ENCODE peak calls at places on chromosomes 3 and 15, in eight cellular contexts. One of them, this sample, is unnamed.

GRCh38 chr3:187870360-187871203 is 125.3 kb upstream of the BCL6 start:
- DNase-seq in NCI-H748 treated with DMSO at 0.1 percent for 48 hours: no peak
- DNase-seq in AML-193: no peak
- DNase-seq in caudate nucleus: no peak
- DNase-seq in mammary epithelial cell: no peak
- DNase-seq in activated naive CD8-positive, alpha-beta T cell treated with anti-CD3 and anti-CD28 coated beads for 36 hours: peak
- DNase-seq in left cardiac atrium: no peak
- DNase-seq in amygdala: no peak
- DNase-seq in this sample: no peak

GRCh38 chr3:13411186-13411860 is 8.8 kb downstream of the NUP210 start:
- DNase-seq in AML-193: no peak
- DNase-seq in NCI-H748 treated with DMSO at 0.1 percent for 48 hours: no peak
- DNase-seq in activated naive CD8-positive, alpha-beta T cell treated with anti-CD3 and anti-CD28 coated beads for 36 hours: no peak
- DNase-seq in caudate nucleus: no peak
- DNase-seq in left cardiac atrium: no peak
- DNase-seq in amygdala: no peak
- DNase-seq in mammary epithelial cell: no peak
- DNase-seq in this sample: no peak

GRCh38 chr3:64859625-64860590 is 172.1 kb upstream of the ADAMTS9 start:
- DNase-seq in activated naive CD8-positive, alpha-beta T cell treated with anti-CD3 and anti-CD28 coated beads for 36 hours: no peak
- DNase-seq in mammary epithelial cell: no peak
- DNase-seq in NCI-H748 treated with DMSO at 0.1 percent for 48 hours: no peak
- DNase-seq in caudate nucleus: no peak
- DNase-seq in left cardiac atrium: no peak
- DNase-seq in AML-193: no peak
- DNase-seq in amygdala: no peak
- DNase-seq in this sample: no peak

GRCh38 chr3:195558602-195559001 is 15.5 kb upstream of the PPP1R2 start:
- DNase-seq in activated naive CD8-positive, alpha-beta T cell treated with anti-CD3 and anti-CD28 coated beads for 36 hours: no peak
- DNase-seq in mammary epithelial cell: peak
- DNase-seq in amygdala: no peak
- DNase-seq in AML-193: peak
- DNase-seq in caudate nucleus: no peak
- DNase-seq in NCI-H748 treated with DMSO at 0.1 percent for 48 hours: peak
- DNase-seq in left cardiac atrium: no peak
- DNase-seq in this sample: no peak

GRCh38 chr3:11312139-11312538 is 39.9 kb downstream of the ATG7 start:
- DNase-seq in NCI-H748 treated with DMSO at 0.1 percent for 48 hours: no peak
- DNase-seq in mammary epithelial cell: no peak
- DNase-seq in activated naive CD8-positive, alpha-beta T cell treated with anti-CD3 and anti-CD28 coated beads for 36 hours: no peak
- DNase-seq in AML-193: no peak
- DNase-seq in left cardiac atrium: no peak
- DNase-seq in caudate nucleus: no peak
- DNase-seq in amygdala: no peak
- DNase-seq in this sample: no peak

GRCh38 chr3:146037697-146038096 is 123.3 kb downstream of the PLOD2 start:
- DNase-seq in mammary epithelial cell: no peak
- DNase-seq in amygdala: no peak
- DNase-seq in NCI-H748 treated with DMSO at 0.1 percent for 48 hours: no peak
- DNase-seq in activated naive CD8-positive, alpha-beta T cell treated with anti-CD3 and anti-CD28 coated beads for 36 hours: no peak
- DNase-seq in caudate nucleus: no peak
- DNase-seq in AML-193: no peak
- DNase-seq in left cardiac atrium: no peak
- DNase-seq in this sample: no peak

GRCh38 chr3:16936233-16936632 is 51.5 kb downstream of the PLCL2 start:
- DNase-seq in mammary epithelial cell: no peak
- DNase-seq in caudate nucleus: no peak
- DNase-seq in amygdala: no peak
- DNase-seq in AML-193: no peak
- DNase-seq in activated naive CD8-positive, alpha-beta T cell treated with anti-CD3 and anti-CD28 coated beads for 36 hours: no peak
- DNase-seq in left cardiac atrium: no peak
- DNase-seq in NCI-H748 treated with DMSO at 0.1 percent for 48 hours: no peak
- DNase-seq in this sample: no peak

GRCh38 chr3:14921034-14921616 is 26.3 kb upstream of the NR2C2 start:
- DNase-seq in caudate nucleus: peak
- DNase-seq in AML-193: peak
- DNase-seq in NCI-H748 treated with DMSO at 0.1 percent for 48 hours: peak
- DNase-seq in left cardiac atrium: peak
- DNase-seq in amygdala: peak
- DNase-seq in activated naive CD8-positive, alpha-beta T cell treated with anti-CD3 and anti-CD28 coated beads for 36 hours: peak
- DNase-seq in mammary epithelial cell: peak
- DNase-seq in this sample: peak

GRCh38 chr3:51927095-51927977 is 14.4 kb downstream of the RRP9 start:
- DNase-seq in left cardiac atrium: no peak
- DNase-seq in NCI-H748 treated with DMSO at 0.1 percent for 48 hours: no peak
- DNase-seq in AML-193: no peak
- DNase-seq in caudate nucleus: no peak
- DNase-seq in mammary epithelial cell: no peak
- DNase-seq in activated naive CD8-positive, alpha-beta T cell treated with anti-CD3 and anti-CD28 coated beads for 36 hours: no peak
- DNase-seq in amygdala: no peak
- DNase-seq in this sample: no peak

GRCh38 chr3:111598552-111598951 is 3.4 kb upstream of the ZBED2 start:
- DNase-seq in activated naive CD8-positive, alpha-beta T cell treated with anti-CD3 and anti-CD28 coated beads for 36 hours: no peak
- DNase-seq in mammary epithelial cell: no peak
- DNase-seq in NCI-H748 treated with DMSO at 0.1 percent for 48 hours: no peak
- DNase-seq in amygdala: no peak
- DNase-seq in caudate nucleus: no peak
- DNase-seq in AML-193: no peak
- DNase-seq in left cardiac atrium: no peak
- DNase-seq in this sample: no peak

GRCh38 chr3:190780524-190780923 is 82.0 kb downstream of the GMNC start:
- DNase-seq in amygdala: no peak
- DNase-seq in left cardiac atrium: no peak
- DNase-seq in mammary epithelial cell: no peak
- DNase-seq in caudate nucleus: no peak
- DNase-seq in AML-193: no peak
- DNase-seq in activated naive CD8-positive, alpha-beta T cell treated with anti-CD3 and anti-CD28 coated beads for 36 hours: no peak
- DNase-seq in NCI-H748 treated with DMSO at 0.1 percent for 48 hours: no peak
- DNase-seq in this sample: no peak

GRCh38 chr3:29057326-29057725 is 223.5 kb upstream of the RBMS3 start:
- DNase-seq in activated naive CD8-positive, alpha-beta T cell treated with anti-CD3 and anti-CD28 coated beads for 36 hours: no peak
- DNase-seq in mammary epithelial cell: peak
- DNase-seq in AML-193: no peak
- DNase-seq in caudate nucleus: no peak
- DNase-seq in NCI-H748 treated with DMSO at 0.1 percent for 48 hours: no peak
- DNase-seq in left cardiac atrium: no peak
- DNase-seq in amygdala: no peak
- DNase-seq in this sample: no peak

GRCh38 chr3:129888739-129889138 is 4.8 kb downstream of the TMCC1 start:
- DNase-seq in activated naive CD8-positive, alpha-beta T cell treated with anti-CD3 and anti-CD28 coated beads for 36 hours: no peak
- DNase-seq in AML-193: no peak
- DNase-seq in NCI-H748 treated with DMSO at 0.1 percent for 48 hours: no peak
- DNase-seq in mammary epithelial cell: peak
- DNase-seq in left cardiac atrium: no peak
- DNase-seq in amygdala: no peak
- DNase-seq in caudate nucleus: no peak
- DNase-seq in this sample: no peak

GRCh38 chr15:43286074-43286473 is 19.3 kb upstream of the TGM5 start:
- DNase-seq in caudate nucleus: no peak
- DNase-seq in mammary epithelial cell: no peak
- DNase-seq in amygdala: no peak
- DNase-seq in left cardiac atrium: no peak
- DNase-seq in AML-193: no peak
- DNase-seq in NCI-H748 treated with DMSO at 0.1 percent for 48 hours: no peak
- DNase-seq in activated naive CD8-positive, alpha-beta T cell treated with anti-CD3 and anti-CD28 coated beads for 36 hours: no peak
- DNase-seq in this sample: no peak

GRCh38 chr3:39126532-39127071 is 19.1 kb downstream of the TTC21A start:
- DNase-seq in amygdala: no peak
- DNase-seq in caudate nucleus: no peak
- DNase-seq in mammary epithelial cell: peak
- DNase-seq in activated naive CD8-positive, alpha-beta T cell treated with anti-CD3 and anti-CD28 coated beads for 36 hours: no peak
- DNase-seq in AML-193: peak
- DNase-seq in NCI-H748 treated with DMSO at 0.1 percent for 48 hours: no peak
- DNase-seq in left cardiac atrium: peak
- DNase-seq in this sample: no peak

GRCh38 chr3:143070977-143071551 is 48.5 kb upstream of the CHST2 start:
- DNase-seq in caudate nucleus: no peak
- DNase-seq in NCI-H748 treated with DMSO at 0.1 percent for 48 hours: no peak
- DNase-seq in activated naive CD8-positive, alpha-beta T cell treated with anti-CD3 and anti-CD28 coated beads for 36 hours: no peak
- DNase-seq in left cardiac atrium: no peak
- DNase-seq in mammary epithelial cell: peak
- DNase-seq in AML-193: no peak
- DNase-seq in amygdala: no peak
- DNase-seq in this sample: no peak

GRCh38 chr15:41969851-41970431 is 2.4 kb downstream of the EHD4 start:
- DNase-seq in AML-193: no peak
- DNase-seq in left cardiac atrium: no peak
- DNase-seq in mammary epithelial cell: peak
- DNase-seq in NCI-H748 treated with DMSO at 0.1 percent for 48 hours: no peak
- DNase-seq in activated naive CD8-positive, alpha-beta T cell treated with anti-CD3 and anti-CD28 coated beads for 36 hours: peak
- DNase-seq in caudate nucleus: no peak
- DNase-seq in amygdala: no peak
- DNase-seq in this sample: no peak

GRCh38 chr3:131555456-131555855 is 52.7 kb upstream of the MRPL3 start:
- DNase-seq in NCI-H748 treated with DMSO at 0.1 percent for 48 hours: no peak
- DNase-seq in activated naive CD8-positive, alpha-beta T cell treated with anti-CD3 and anti-CD28 coated beads for 36 hours: no peak
- DNase-seq in amygdala: no peak
- DNase-seq in caudate nucleus: no peak
- DNase-seq in left cardiac atrium: no peak
- DNase-seq in AML-193: no peak
- DNase-seq in mammary epithelial cell: peak
- DNase-seq in this sample: no peak

GRCh38 chr3:39541917-39542329 is 74.4 kb downstream of the MOBP start:
- DNase-seq in mammary epithelial cell: no peak
- DNase-seq in caudate nucleus: no peak
- DNase-seq in amygdala: no peak
- DNase-seq in NCI-H748 treated with DMSO at 0.1 percent for 48 hours: peak
- DNase-seq in activated naive CD8-positive, alpha-beta T cell treated with anti-CD3 and anti-CD28 coated beads for 36 hours: no peak
- DNase-seq in AML-193: peak
- DNase-seq in left cardiac atrium: no peak
- DNase-seq in this sample: no peak

GRCh38 chr3:150762662-150763121 is 277 bp downstream of the SIAH2 start:
- DNase-seq in caudate nucleus: no peak
- DNase-seq in activated naive CD8-positive, alpha-beta T cell treated with anti-CD3 and anti-CD28 coated beads for 36 hours: no peak
- DNase-seq in mammary epithelial cell: no peak
- DNase-seq in NCI-H748 treated with DMSO at 0.1 percent for 48 hours: no peak
- DNase-seq in amygdala: no peak
- DNase-seq in left cardiac atrium: no peak
- DNase-seq in AML-193: peak
- DNase-seq in this sample: no peak

GRCh38 chr3:71450985-71451560 is 132.5 kb downstream of the FOXP1 start:
- DNase-seq in left cardiac atrium: no peak
- DNase-seq in NCI-H748 treated with DMSO at 0.1 percent for 48 hours: no peak
- DNase-seq in AML-193: peak
- DNase-seq in caudate nucleus: no peak
- DNase-seq in amygdala: no peak
- DNase-seq in mammary epithelial cell: no peak
- DNase-seq in activated naive CD8-positive, alpha-beta T cell treated with anti-CD3 and anti-CD28 coated beads for 36 hours: no peak
- DNase-seq in this sample: no peak

GRCh38 chr3:74465652-74466415 is 148.6 kb downstream of the CNTN3 start:
- DNase-seq in amygdala: no peak
- DNase-seq in left cardiac atrium: no peak
- DNase-seq in activated naive CD8-positive, alpha-beta T cell treated with anti-CD3 and anti-CD28 coated beads for 36 hours: no peak
- DNase-seq in AML-193: no peak
- DNase-seq in caudate nucleus: no peak
- DNase-seq in NCI-H748 treated with DMSO at 0.1 percent for 48 hours: no peak
- DNase-seq in mammary epithelial cell: peak
- DNase-seq in this sample: no peak

GRCh38 chr15:38455096-38455495 is 1.2 kb downstream of the FAM98B start:
- DNase-seq in activated naive CD8-positive, alpha-beta T cell treated with anti-CD3 and anti-CD28 coated beads for 36 hours: no peak
- DNase-seq in left cardiac atrium: no peak
- DNase-seq in AML-193: no peak
- DNase-seq in caudate nucleus: no peak
- DNase-seq in NCI-H748 treated with DMSO at 0.1 percent for 48 hours: no peak
- DNase-seq in mammary epithelial cell: no peak
- DNase-seq in amygdala: no peak
- DNase-seq in this sample: no peak

GRCh38 chr15:51172190-51172589 is 77.5 kb upstream of the TNFAIP8L3 start:
- DNase-seq in caudate nucleus: no peak
- DNase-seq in NCI-H748 treated with DMSO at 0.1 percent for 48 hours: no peak
- DNase-seq in left cardiac atrium: no peak
- DNase-seq in amygdala: no peak
- DNase-seq in activated naive CD8-positive, alpha-beta T cell treated with anti-CD3 and anti-CD28 coated beads for 36 hours: no peak
- DNase-seq in AML-193: no peak
- DNase-seq in mammary epithelial cell: no peak
- DNase-seq in this sample: no peak

GRCh38 chr3:170714151-170714550 is 128.3 kb upstream of the SLC7A14 start:
- DNase-seq in mammary epithelial cell: peak
- DNase-seq in left cardiac atrium: no peak
- DNase-seq in amygdala: no peak
- DNase-seq in AML-193: no peak
- DNase-seq in caudate nucleus: no peak
- DNase-seq in activated naive CD8-positive, alpha-beta T cell treated with anti-CD3 and anti-CD28 coated beads for 36 hours: no peak
- DNase-seq in NCI-H748 treated with DMSO at 0.1 percent for 48 hours: no peak
- DNase-seq in this sample: no peak

GRCh38 chr3:161393310-161393709 is 22.0 kb upstream of the SPTSSB start:
- DNase-seq in NCI-H748 treated with DMSO at 0.1 percent for 48 hours: no peak
- DNase-seq in mammary epithelial cell: no peak
- DNase-seq in amygdala: no peak
- DNase-seq in caudate nucleus: no peak
- DNase-seq in activated naive CD8-positive, alpha-beta T cell treated with anti-CD3 and anti-CD28 coated beads for 36 hours: no peak
- DNase-seq in AML-193: no peak
- DNase-seq in left cardiac atrium: no peak
- DNase-seq in this sample: no peak

GRCh38 chr15:96560246-96560895 is 229.9 kb downstream of the NR2F2 start:
- DNase-seq in amygdala: no peak
- DNase-seq in NCI-H748 treated with DMSO at 0.1 percent for 48 hours: no peak
- DNase-seq in left cardiac atrium: no peak
- DNase-seq in AML-193: no peak
- DNase-seq in activated naive CD8-positive, alpha-beta T cell treated with anti-CD3 and anti-CD28 coated beads for 36 hours: no peak
- DNase-seq in mammary epithelial cell: peak
- DNase-seq in caudate nucleus: no peak
- DNase-seq in this sample: no peak

GRCh38 chr3:65830948-65831732 is 207.6 kb downstream of the MAGI1 start:
- DNase-seq in NCI-H748 treated with DMSO at 0.1 percent for 48 hours: no peak
- DNase-seq in caudate nucleus: no peak
- DNase-seq in amygdala: no peak
- DNase-seq in AML-193: no peak
- DNase-seq in mammary epithelial cell: no peak
- DNase-seq in left cardiac atrium: no peak
- DNase-seq in activated naive CD8-positive, alpha-beta T cell treated with anti-CD3 and anti-CD28 coated beads for 36 hours: no peak
- DNase-seq in this sample: no peak

GRCh38 chr15:89136818-89137772 is 48.8 kb downstream of the ABHD2 start:
- DNase-seq in AML-193: no peak
- DNase-seq in caudate nucleus: no peak
- DNase-seq in NCI-H748 treated with DMSO at 0.1 percent for 48 hours: no peak
- DNase-seq in activated naive CD8-positive, alpha-beta T cell treated with anti-CD3 and anti-CD28 coated beads for 36 hours: no peak
- DNase-seq in mammary epithelial cell: no peak
- DNase-seq in left cardiac atrium: peak
- DNase-seq in amygdala: no peak
- DNase-seq in this sample: no peak

GRCh38 chr15:35669457-35670045 is 123.6 kb upstream of the DPH6 start:
- DNase-seq in AML-193: no peak
- DNase-seq in caudate nucleus: no peak
- DNase-seq in activated naive CD8-positive, alpha-beta T cell treated with anti-CD3 and anti-CD28 coated beads for 36 hours: no peak
- DNase-seq in left cardiac atrium: no peak
- DNase-seq in NCI-H748 treated with DMSO at 0.1 percent for 48 hours: no peak
- DNase-seq in amygdala: no peak
- DNase-seq in mammary epithelial cell: peak
- DNase-seq in this sample: no peak

GRCh38 chr15:69679623-69680228 is 227.1 kb downstream of the RPLP1 start:
- DNase-seq in NCI-H748 treated with DMSO at 0.1 percent for 48 hours: no peak
- DNase-seq in left cardiac atrium: no peak
- DNase-seq in amygdala: no peak
- DNase-seq in AML-193: no peak
- DNase-seq in mammary epithelial cell: no peak
- DNase-seq in activated naive CD8-positive, alpha-beta T cell treated with anti-CD3 and anti-CD28 coated beads for 36 hours: peak
- DNase-seq in caudate nucleus: no peak
- DNase-seq in this sample: no peak

GRCh38 chr3:39849992-39850706 is 40.7 kb downstream of the MYRIP start:
- DNase-seq in left cardiac atrium: no peak
- DNase-seq in activated naive CD8-positive, alpha-beta T cell treated with anti-CD3 and anti-CD28 coated beads for 36 hours: no peak
- DNase-seq in mammary epithelial cell: no peak
- DNase-seq in caudate nucleus: no peak
- DNase-seq in amygdala: no peak
- DNase-seq in NCI-H748 treated with DMSO at 0.1 percent for 48 hours: peak
- DNase-seq in AML-193: peak
- DNase-seq in this sample: no peak

GRCh38 chr15:48645558-48646330 is at the start of gene FBN1:
- DNase-seq in amygdala: peak
- DNase-seq in AML-193: no peak
- DNase-seq in mammary epithelial cell: peak
- DNase-seq in left cardiac atrium: peak
- DNase-seq in caudate nucleus: peak
- DNase-seq in NCI-H748 treated with DMSO at 0.1 percent for 48 hours: no peak
- DNase-seq in activated naive CD8-positive, alpha-beta T cell treated with anti-CD3 and anti-CD28 coated beads for 36 hours: peak
- DNase-seq in this sample: peak

GRCh38 chr15:87764461-87765236 is 491.9 kb downstream of the NTRK3 start:
- DNase-seq in caudate nucleus: no peak
- DNase-seq in activated naive CD8-positive, alpha-beta T cell treated with anti-CD3 and anti-CD28 coated beads for 36 hours: no peak
- DNase-seq in mammary epithelial cell: peak
- DNase-seq in amygdala: no peak
- DNase-seq in AML-193: no peak
- DNase-seq in NCI-H748 treated with DMSO at 0.1 percent for 48 hours: no peak
- DNase-seq in left cardiac atrium: no peak
- DNase-seq in this sample: no peak